ENCODE peak calls at places on chromosomes 3 and 15, in four cellular contexts. D is left lung, O is foreskin fibroblast, L is fibroblast of lung. P is an unnamed sample.

GRCh38 chr3:23240386-23240785 is 37.3 kb downstream of the UBE2E2 start:
- DNase-seq in D (no peak), O (no peak), L (no peak), P (no peak)

GRCh38 chr3:194769020-194769643 is 83.4 kb downstream of the FAM43A start:
- DNase-seq in D (peak), O (peak), L (peak), P (peak)

GRCh38 chr3:47228088-47228487 is 54.5 kb downstream of the KIF9 start:
- DNase-seq in L (no peak), O (no peak), D (no peak), P (no peak)

GRCh38 chr15:57133127-57133968 is 214.9 kb downstream of the TCF12 start:
- DNase-seq in D (no peak), L (peak), O (no peak), P (no peak)

GRCh38 chr3:72441284-72441994 is 406.8 kb downstream of the SHQ1 start:
- DNase-seq in L (peak), D (no peak), O (no peak), P (no peak)

GRCh38 chr3:174409085-174409743 is 449.9 kb upstream of the NAALADL2 start:
- DNase-seq in D (no peak), L (no peak), O (no peak), P (no peak)

GRCh38 chr15:86855307-86855706 is 775.6 kb downstream of the AGBL1 start:
- DNase-seq in L (no peak), O (no peak), D (no peak), P (no peak)

GRCh38 chr3:181901626-181902025 is 189.9 kb downstream of the SOX2 start:
- DNase-seq in O (no peak), L (peak), D (no peak), P (no peak)

GRCh38 chr3:140122183-140122582 is 187.2 kb downstream of the CLSTN2 start:
- DNase-seq in O (no peak), L (peak), D (no peak), P (no peak)

GRCh38 chr3:189041482-189042090 is 130.2 kb upstream of the TPRG1 start:
- DNase-seq in L (peak), O (peak), D (no peak), P (no peak)

GRCh38 chr3:138862531-138862923 is 27.8 kb upstream of the PIK3CB start:
- DNase-seq in L (peak), O (no peak), D (no peak), P (no peak)

GRCh38 chr3:194877311-194878119 is 191.8 kb downstream of the FAM43A start:
- DNase-seq in D (no peak), L (no peak), O (no peak), P (no peak)

GRCh38 chr15:82081904-82082810 is 36.3 kb upstream of the MEX3B start:
- DNase-seq in O (peak), D (no peak), L (peak), P (peak)

GRCh38 chr3:176919836-176920760 is 277.2 kb downstream of the TBL1XR1 start:
- DNase-seq in D (no peak), L (peak), O (peak), P (peak)

GRCh38 chr3:133362539-133362938 is 37.3 kb upstream of the BFSP2 start:
- DNase-seq in L (no peak), D (no peak), O (no peak), P (no peak)

GRCh38 chr15:66898656-66899402 is 166.6 kb upstream of the SMAD3 start:
- DNase-seq in D (no peak), L (no peak), O (no peak), P (no peak)

GRCh38 chr3:2851835-2852234 is 258.3 kb downstream of the IL5RA start:
- DNase-seq in D (no peak), O (no peak), L (no peak), P (no peak)

GRCh38 chr3:42690191-42690590 is 4.9 kb downstream of the KLHL40 start:
- DNase-seq in O (no peak), D (no peak), L (no peak), P (no peak)

GRCh38 chr3:128339491-128340012 is 127.1 kb downstream of the DNAJB8 start:
- DNase-seq in D (no peak), L (no peak), O (no peak), P (no peak)

GRCh38 chr3:128342701-128343180 is 123.9 kb downstream of the DNAJB8 start:
- DNase-seq in D (peak), O (no peak), L (no peak), P (no peak)

GRCh38 chr3:128340198-128340903 is 126.3 kb downstream of the DNAJB8 start:
- DNase-seq in O (no peak), L (no peak), D (no peak), P (no peak)

GRCh38 chr3:128341659-128342395 is 124.9 kb downstream of the DNAJB8 start:
- DNase-seq in O (no peak), L (no peak), D (peak), P (no peak)

GRCh38 chr3:128340904-128341555 is 125.7 kb downstream of the DNAJB8 start:
- DNase-seq in L (no peak), D (peak), O (no peak), P (no peak)
- H3K4me3 ChIP-seq in L (no peak), D (no peak), O (no peak), P (no peak)

GRCh38 chr15:74843891-74844299 is 939 bp upstream of the ULK3 start:
- DNase-seq in L (no peak), O (no peak), D (no peak), P (no peak)
- H3K4me3 ChIP-seq in L (peak), O (no peak), D (peak), P (peak)

DNA sequence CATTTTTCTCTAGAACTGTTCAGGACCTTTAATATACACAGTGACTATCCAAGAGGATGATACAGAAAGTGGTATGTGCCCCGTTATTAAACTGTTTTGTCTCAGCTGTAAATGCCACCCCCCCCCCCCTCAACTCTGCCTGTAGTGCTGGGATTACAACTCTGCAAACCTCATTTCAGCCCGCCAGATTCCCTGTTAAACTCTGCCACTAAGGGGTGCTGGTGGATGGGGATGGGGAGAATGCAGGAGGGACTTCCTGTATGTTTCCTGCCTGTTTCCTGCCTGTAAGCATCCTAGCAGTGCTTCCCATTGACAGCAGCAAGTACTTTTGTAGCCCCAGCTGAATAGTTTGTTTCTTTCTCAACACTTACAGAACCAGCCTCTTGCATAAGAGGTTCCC is 301.7 kb upstream of the RORA start:
- DNase-seq in D (no peak), O (peak), L (no peak), P (no peak)
- H3K4me3 ChIP-seq in D (no peak), O (no peak), L (no peak), P (no peak)

GRCh38 chr3:179348325-179349013 is 960 bp downstream of the MFN1 start:
- DNase-seq in D (no peak), O (no peak), L (no peak), P (no peak)
- H3K4me3 ChIP-seq in D (peak), O (peak), L (peak), P (peak)

GRCh38 chr3:128051837-128052766 is at the start of gene SEC61A1:
- DNase-seq in O (peak), D (peak), L (peak), P (peak)

GRCh38 chr3:128052831-128053419 is 688 bp downstream of the SEC61A1 start:
- DNase-seq in O (no peak), D (no peak), L (no peak), P (no peak)

GRCh38 chr3:128056258-128056657 is 4.0 kb downstream of the SEC61A1 start:
- DNase-seq in L (no peak), D (no peak), O (no peak), P (no peak)

GRCh38 chr3:128053614-128054013 is 1.4 kb downstream of the SEC61A1 start:
- DNase-seq in O (no peak), L (no peak), D (no peak), P (no peak)

GRCh38 chr3:128054363-128054762 is 2.1 kb downstream of the SEC61A1 start:
- DNase-seq in O (peak), D (no peak), L (peak), P (no peak)
- H3K4me3 ChIP-seq in O (peak), D (peak), L (peak), P (peak)

DNA sequence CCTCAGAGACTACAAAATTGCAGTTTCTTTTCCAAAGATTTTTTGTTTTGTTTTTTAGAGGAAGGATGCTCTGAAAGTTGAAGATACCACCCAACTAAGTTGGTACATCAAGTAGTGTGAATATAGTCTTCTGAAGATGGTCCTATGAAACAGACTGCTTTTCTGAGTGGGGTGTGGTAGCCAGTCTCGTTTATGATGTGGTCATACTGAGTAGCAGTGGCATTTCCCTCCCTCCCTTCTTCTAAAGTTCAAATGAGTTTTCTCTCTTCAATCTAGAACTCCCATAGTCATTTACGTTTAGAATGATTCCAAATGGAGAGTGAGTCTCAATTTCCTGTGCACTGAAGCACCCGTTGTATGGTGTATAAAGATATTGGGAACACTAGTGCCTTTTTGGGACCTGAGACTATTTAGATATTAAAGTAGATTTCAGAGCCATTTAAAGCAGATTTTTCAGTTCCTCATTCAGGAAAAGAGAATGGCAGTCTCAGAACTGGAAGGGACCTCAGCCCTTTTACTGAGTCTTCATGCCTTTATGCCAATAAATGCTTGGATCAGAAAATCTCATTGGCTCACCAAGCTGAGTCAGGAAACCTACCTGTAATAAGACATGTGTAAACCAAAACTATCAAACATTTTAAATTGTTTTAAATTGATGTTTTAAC is 200.4 kb downstream of the CDIN1 start:
- DNase-seq in O (no peak), D (no peak), L (no peak), P (no peak)
- H3K4me3 ChIP-seq in O (no peak), D (no peak), L (no peak), P (no peak)

GRCh38 chr3:185961675-185962232 is 23.9 kb upstream of the TRA2B start:
- DNase-seq in O (no peak), L (no peak), D (no peak), P (no peak)
- H3K4me3 ChIP-seq in O (peak), L (no peak), D (no peak), P (no peak)

GRCh38 chr3:134606033-134607025 is 44.5 kb downstream of the KY start:
- DNase-seq in D (no peak), L (no peak), O (no peak), P (no peak)
- H3K4me3 ChIP-seq in D (no peak), L (no peak), O (no peak), P (no peak)

GRCh38 chr3:11611271-11611893 is 32.3 kb downstream of the VGLL4 start:
- DNase-seq in D (no peak), O (no peak), L (peak), P (no peak)
- H3K4me3 ChIP-seq in D (no peak), O (no peak), L (no peak), P (no peak)